ENCODE peak calls at places on chromosomes 5 and 9, in eight cellular contexts. D is transverse colon, T is hepatocyte, X is Calu3, E is right lobe of liver, A is HFFc6, H is cardiac fibroblast, B is heart left ventricle. S is an unnamed sample.

GRCh38 chr5:102857090-102857818 is 102.1 kb downstream of the PAM start:
- DNase-seq in H (peak; percentile 20), D (peak; percentile 25), T (no peak), E (no peak), B (no peak), A (peak; percentile 47), X (no peak), S (no peak)

GRCh38 chr5:60223342-60223741 is 329.8 kb upstream of the PDE4D start:
- DNase-seq in X (no peak), D (no peak), B (no peak), A (no peak), E (no peak), H (peak; percentile 36), T (no peak), S (no peak)

GRCh38 chr5:95822038-95822407 is 503 bp downstream of the GLRX start:
- DNase-seq in H (peak; percentile 81), T (peak; percentile 73), D (peak; percentile 70), A (peak; percentile 16), B (peak; percentile 74), X (peak; percentile 23), E (peak; percentile 63), S (no peak)

GRCh38 chr5:80284720-80285119 is 28.9 kb upstream of the SERINC5 start:
- DNase-seq in D (no peak), X (no peak), T (no peak), A (no peak), H (no peak), E (no peak), B (no peak), S (no peak)

GRCh38 chr5:178429541-178430186 is 160.5 kb downstream of the COL23A1 start:
- DNase-seq in B (no peak), T (no peak), A (no peak), D (no peak), X (no peak), E (no peak), H (no peak), S (no peak)

GRCh38 chr5:35926389-35927051 is 11.9 kb downstream of the CAPSL start:
- DNase-seq in H (peak; percentile 62), E (no peak), A (peak; percentile 30), T (peak; percentile 80), B (no peak), X (peak; percentile 64), D (peak; percentile 26), S (no peak)

GRCh38 chr5:176415240-176416122 is 858 bp downstream of the CLTB start:
- DNase-seq in A (peak; percentile 69), B (peak; percentile 35), T (peak; percentile 65), X (peak; percentile 49), H (peak; percentile 69), D (peak; percentile 45), E (no peak), S (no peak)

GRCh38 chr5:145943674-145944121 is 7.3 kb downstream of the SH3RF2 start:
- DNase-seq in A (no peak), D (peak; percentile 44), T (peak; percentile 67), H (peak; percentile 68), B (no peak), E (peak; percentile 32), X (peak; percentile 62), S (peak; percentile 56)

GRCh38 chr5:108016101-108016500 is 345.4 kb upstream of the EFNA5 start:
- DNase-seq in X (no peak), D (no peak), T (no peak), H (no peak), A (no peak), B (no peak), E (no peak), S (no peak)

GRCh38 chr5:87120518-87121314 is 147.0 kb upstream of the RASA1 start:
- DNase-seq in T (no peak), A (peak; percentile 88), X (peak; percentile 74), H (peak; percentile 96), E (no peak), B (no peak), D (no peak), S (no peak)

GRCh38 chr5:109089191-109089590 is 320.6 kb downstream of the PJA2 start:
- DNase-seq in D (no peak), H (no peak), E (no peak), T (no peak), A (no peak), B (no peak), X (no peak), S (no peak)

GRCh38 chr5:158669275-158669674 is 430.4 kb downstream of the EBF1 start:
- DNase-seq in T (no peak), B (no peak), A (no peak), X (no peak), E (no peak), D (no peak), H (no peak), S (no peak)

GRCh38 chr9:33375238-33375840 is 27.0 kb downstream of the AQP7 start:
- DNase-seq in D (no peak), T (peak; percentile 27), X (no peak), A (no peak), B (no peak), E (no peak), H (no peak), S (no peak)

GRCh38 chr5:174446446-174446845 is 277.9 kb upstream of the MSX2 start:
- DNase-seq in X (no peak), E (no peak), T (no peak), B (no peak), H (no peak), D (no peak), A (no peak), S (no peak)

GRCh38 chr5:74865293-74865798 is 841 bp downstream of the FAM169A start:
- DNase-seq in X (no peak), B (no peak), A (no peak), T (peak; percentile 26), H (no peak), D (no peak), E (no peak), S (no peak)

GRCh38 chr9:117783828-117784227 is 79.6 kb downstream of the TLR4 start:
- DNase-seq in E (peak; percentile 24), D (peak; percentile 18), X (no peak), A (no peak), B (no peak), T (no peak), H (no peak), S (peak; percentile 48)

GRCh38 chr5:149195337-149195887 is 54.1 kb downstream of the ABLIM3 start:
- DNase-seq in A (no peak), E (no peak), X (no peak), D (no peak), T (no peak), H (no peak), B (peak; percentile 68), S (no peak)

GRCh38 chr9:26331223-26331622 is 561.4 kb downstream of the CAAP1 start:
- DNase-seq in B (no peak), D (no peak), A (no peak), T (no peak), E (no peak), X (no peak), H (no peak), S (no peak)

GRCh38 chr9:32565967-32566366 is 7.0 kb downstream of the NDUFB6 start:
- DNase-seq in A (no peak), H (no peak), B (no peak), E (no peak), T (no peak), X (no peak), D (no peak), S (no peak)

GRCh38 chr9:125910286-125910685 is 163.1 kb downstream of the PBX3 start:
- DNase-seq in T (no peak), X (no peak), E (no peak), D (no peak), H (no peak), A (no peak), B (no peak), S (no peak)

GRCh38 chr5:171342362-171343111 is 33.5 kb downstream of the TLX3 start:
- DNase-seq in D (peak; percentile 12), H (peak; percentile 79), X (peak; percentile 66), E (no peak), T (peak; percentile 76), B (no peak), A (peak; percentile 58), S (no peak)

GRCh38 chr5:146342882-146343865 is 4.5 kb downstream of the POU4F3 start:
- DNase-seq in X (no peak), T (no peak), E (no peak), A (no peak), D (no peak), H (no peak), B (no peak), S (no peak)

GRCh38 chr9:127769101-127769500 is 9.4 kb downstream of the SH2D3C start:
- DNase-seq in D (no peak), B (no peak), H (no peak), E (no peak), A (no peak), T (no peak), X (no peak), S (no peak)

GRCh38 chr9:135971892-135972291 is 10.7 kb upstream of the UBAC1 start:
- DNase-seq in B (no peak), T (peak; percentile 94), X (peak; percentile 87), A (no peak), H (no peak), E (peak; percentile 53), D (peak; percentile 87), S (no peak)

GRCh38 chr9:135973276-135974219 is 12.4 kb upstream of the UBAC1 start:
- DNase-seq in T (no peak), X (no peak), D (no peak), E (no peak), A (no peak), B (no peak), H (no peak), S (peak; percentile 77)

GRCh38 chr9:135976531-135976930 is 15.4 kb upstream of the UBAC1 start:
- DNase-seq in T (no peak), E (no peak), H (no peak), A (no peak), X (no peak), D (no peak), B (no peak), S (no peak)

GRCh38 chr9:135975834-135976233 is 14.7 kb upstream of the UBAC1 start:
- DNase-seq in T (no peak), B (no peak), D (no peak), A (no peak), E (no peak), H (no peak), X (no peak), S (no peak)

GRCh38 chr9:135974220-135974573 is 13.0 kb upstream of the UBAC1 start:
- DNase-seq in H (no peak), E (no peak), X (no peak), A (no peak), B (no peak), D (no peak), T (no peak), S (no peak)
- TF ChIP-seq CTCF in H (no peak), E (no peak), X (no peak), A (peak; percentile 16), B (no peak), D (no peak), T (no peak), S (peak; percentile 22)

GRCh38 chr9:134585746-134586706 is 55.6 kb upstream of the COL5A1 start:
- DNase-seq in B (no peak), T (no peak), X (no peak), A (peak; percentile 85), H (peak; percentile 69), D (no peak), E (no peak), S (no peak)
- TF ChIP-seq CTCF in B (no peak), T (no peak), X (no peak), A (peak; percentile 68), H (peak; percentile 45), D (no peak), E (no peak), S (no peak)

GRCh38 chr5:111670826-111671492 is 86.0 kb downstream of the NREP start:
- DNase-seq in X (no peak), E (no peak), B (no peak), H (peak; percentile 46), A (no peak), T (no peak), D (no peak), S (no peak)
- TF ChIP-seq CTCF in X (no peak), E (no peak), B (no peak), H (peak; percentile 13), A (peak; percentile 61), T (peak; percentile 6), D (no peak), S (no peak)

GRCh38 chr5:78908173-78908901 is 76.8 kb downstream of the ARSB start:
- DNase-seq in T (peak; percentile 67), D (peak; percentile 42), E (no peak), H (peak; percentile 66), A (peak; percentile 45), X (no peak), B (peak; percentile 67), S (no peak)
- TF ChIP-seq CTCF in T (no peak), D (no peak), E (no peak), H (no peak), A (no peak), X (no peak), B (no peak), S (no peak)